ENCODE peak calls at places on chromosomes 1 and 21, in nine cellular contexts. G, V, I, O, D, T, P, Y and W are unnamed samples.

GRCh38 chr1:35558374-35559316 is 1.0 kb downstream of the NCDN start:
- DNase-seq in G (no peak), V (peak), I (no peak), O (no peak), D (no peak), T (peak), P (no peak), Y (no peak), W (no peak)

GRCh38 chr1:9900142-9901043 is 9.7 kb downstream of the CTNNBIP1 start:
- DNase-seq in G (no peak), V (peak), I (peak), O (no peak), D (no peak), T (peak), P (no peak), Y (no peak), W (no peak)

GRCh38 chr1:111082421-111083192 is 57.3 kb downstream of the DRAM2 start:
- DNase-seq in G (peak), V (peak), I (no peak), O (no peak), D (no peak), T (no peak), P (no peak), Y (peak), W (no peak)

GRCh38 chr1:29824478-29825273 is 588.4 kb downstream of the PTPRU start:
- DNase-seq in G (no peak), V (no peak), I (no peak), O (no peak), D (no peak), T (no peak), P (no peak), Y (no peak), W (no peak)

GRCh38 chr1:12151465-12151864 is 15.3 kb upstream of the TNFRSF1B start:
- DNase-seq in G (no peak), V (no peak), I (no peak), O (no peak), D (no peak), T (no peak), P (no peak), Y (no peak), W (no peak)

GRCh38 chr1:182520746-182521145 is 68.3 kb downstream of the RNASEL start:
- DNase-seq in G (peak), V (no peak), I (no peak), O (no peak), D (no peak), T (no peak), P (no peak), Y (no peak), W (no peak)

GRCh38 chr21:44983421-44984206 is 43.8 kb downstream of the SLX9 start:
- DNase-seq in G (no peak), V (no peak), I (no peak), O (no peak), D (no peak), T (peak), P (no peak), Y (no peak), W (no peak)

GRCh38 chr1:248821101-248821500 is 4.6 kb downstream of the SH3BP5L start:
- DNase-seq in G (peak), V (no peak), I (no peak), O (peak), D (no peak), T (no peak), P (no peak), Y (peak), W (no peak)

GRCh38 chr1:118988186-118989005 is at the start of gene TBX15:
- DNase-seq in G (no peak), V (no peak), I (no peak), O (peak), D (no peak), T (no peak), P (no peak), Y (no peak), W (no peak)

GRCh38 chr1:111441573-111442192 is 7.4 kb downstream of the WDR77 start:
- DNase-seq in G (peak), V (peak), I (peak), O (peak), D (no peak), T (no peak), P (no peak), Y (peak), W (peak)

GRCh38 chr1:241310451-241310850 is 46.6 kb downstream of the RGS7 start:
- DNase-seq in G (peak), V (no peak), I (no peak), O (no peak), D (no peak), T (no peak), P (no peak), Y (no peak), W (no peak)

GRCh38 chr1:110004583-110004982 is 20.0 kb downstream of the AHCYL1 start:
- DNase-seq in G (no peak), V (no peak), I (no peak), O (no peak), D (no peak), T (no peak), P (no peak), Y (no peak), W (no peak)

GRCh38 chr1:53526451-53527101 is 67.4 kb downstream of the DMRTB1 start:
- DNase-seq in G (peak), V (no peak), I (peak), O (no peak), D (no peak), T (peak), P (no peak), Y (peak), W (no peak)

GRCh38 chr21:37484535-37485474 is 118.2 kb downstream of the DYRK1A start:
- DNase-seq in G (no peak), V (no peak), I (no peak), O (no peak), D (no peak), T (no peak), P (no peak), Y (no peak), W (no peak)

GRCh38 chr1:85259866-85260345 is 444 bp upstream of the C1orf52 start:
- DNase-seq in G (peak), V (no peak), I (peak), O (no peak), D (no peak), T (no peak), P (no peak), Y (peak), W (no peak)

GRCh38 chr1:16441312-16441641 is 753 bp downstream of the NECAP2 start:
- DNase-seq in G (peak), V (no peak), I (no peak), O (no peak), D (no peak), T (no peak), P (no peak), Y (peak), W (no peak)

GRCh38 chr1:11388617-11389016 is 90.3 kb upstream of the DISP3 start:
- DNase-seq in G (no peak), V (no peak), I (no peak), O (no peak), D (no peak), T (no peak), P (no peak), Y (no peak), W (no peak)

GRCh38 chr1:1074631-1075147 is 583 bp upstream of the RNF223 start:
- DNase-seq in G (no peak), V (no peak), I (no peak), O (no peak), D (no peak), T (no peak), P (no peak), Y (no peak), W (no peak)

GRCh38 chr1:156407344-156407743 is 38.3 kb downstream of the RHBG start:
- DNase-seq in G (no peak), V (no peak), I (no peak), O (no peak), D (no peak), T (no peak), P (no peak), Y (no peak), W (no peak)

GRCh38 chr1:202873026-202873425 is 15.9 kb downstream of the RABIF start:
- DNase-seq in G (no peak), V (no peak), I (no peak), O (no peak), D (no peak), T (no peak), P (no peak), Y (no peak), W (no peak)

GRCh38 chr1:55673416-55673815 is 458.3 kb upstream of the USP24 start:
- DNase-seq in G (no peak), V (no peak), I (no peak), O (no peak), D (no peak), T (no peak), P (no peak), Y (no peak), W (no peak)

GRCh38 chr1:99818063-99818699 is 32.0 kb upstream of the AGL start:
- DNase-seq in G (peak), V (no peak), I (no peak), O (no peak), D (no peak), T (no peak), P (no peak), Y (peak), W (no peak)

GRCh38 chr1:240539700-240540414 is 72.1 kb downstream of the GREM2 start:
- DNase-seq in G (no peak), V (no peak), I (no peak), O (no peak), D (no peak), T (no peak), P (no peak), Y (no peak), W (no peak)

GRCh38 chr1:178733972-178734371 is 8.9 kb downstream of the RALGPS2 start:
- DNase-seq in G (no peak), V (no peak), I (no peak), O (no peak), D (no peak), T (no peak), P (no peak), Y (peak), W (no peak)
- TF ChIP-seq CTCF in G (peak), V (no peak), I (no peak), O (peak), D (no peak), T (no peak), P (peak), Y (peak), W (no peak)

GRCh38 chr1:210189426-210189825 is 43.2 kb upstream of the SERTAD4 start:
- DNase-seq in G (no peak), V (no peak), I (no peak), O (no peak), D (no peak), T (no peak), P (no peak), Y (no peak), W (no peak)

DNA sequence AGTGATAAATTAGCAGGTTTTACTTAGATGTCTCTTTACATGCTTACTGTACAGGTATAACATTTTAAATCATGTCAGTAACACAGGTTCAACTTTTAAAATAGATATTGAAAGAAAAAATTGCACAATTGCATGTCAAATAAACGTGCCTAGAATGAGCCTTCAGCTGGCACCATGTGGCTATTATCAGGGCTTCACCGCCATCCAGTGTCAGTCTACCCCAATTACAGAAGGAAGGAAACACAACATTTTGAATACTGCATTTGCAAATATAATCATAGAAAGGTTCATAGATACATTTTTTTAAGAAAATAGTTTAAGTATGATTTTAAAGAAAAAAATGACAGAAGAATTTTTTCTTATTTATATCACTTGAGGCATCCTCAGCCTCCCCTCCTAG is 47.5 kb upstream of the SERTAD4 start:
- DNase-seq in G (no peak), V (no peak), I (no peak), O (no peak), D (no peak), T (no peak), P (no peak), Y (no peak), W (no peak)
- TF ChIP-seq CTCF in G (no peak), V (no peak), I (no peak), O (no peak), D (no peak), T (no peak), P (no peak), Y (no peak), W (no peak)

GRCh38 chr21:39649526-39649925 is 36.8 kb downstream of the B3GALT5 start:
- DNase-seq in G (no peak), V (no peak), I (no peak), O (no peak), D (no peak), T (no peak), P (no peak), Y (no peak), W (no peak)

GRCh38 chr21:39648879-39649278 is 36.1 kb downstream of the B3GALT5 start:
- DNase-seq in G (no peak), V (no peak), I (no peak), O (no peak), D (no peak), T (no peak), P (no peak), Y (no peak), W (no peak)

GRCh38 chr21:39651206-39651605 is 38.5 kb downstream of the B3GALT5 start:
- DNase-seq in G (no peak), V (no peak), I (no peak), O (no peak), D (no peak), T (no peak), P (no peak), Y (no peak), W (no peak)

GRCh38 chr21:39650306-39650705 is 37.6 kb downstream of the B3GALT5 start:
- DNase-seq in G (no peak), V (no peak), I (no peak), O (no peak), D (no peak), T (no peak), P (no peak), Y (no peak), W (no peak)

DNA sequence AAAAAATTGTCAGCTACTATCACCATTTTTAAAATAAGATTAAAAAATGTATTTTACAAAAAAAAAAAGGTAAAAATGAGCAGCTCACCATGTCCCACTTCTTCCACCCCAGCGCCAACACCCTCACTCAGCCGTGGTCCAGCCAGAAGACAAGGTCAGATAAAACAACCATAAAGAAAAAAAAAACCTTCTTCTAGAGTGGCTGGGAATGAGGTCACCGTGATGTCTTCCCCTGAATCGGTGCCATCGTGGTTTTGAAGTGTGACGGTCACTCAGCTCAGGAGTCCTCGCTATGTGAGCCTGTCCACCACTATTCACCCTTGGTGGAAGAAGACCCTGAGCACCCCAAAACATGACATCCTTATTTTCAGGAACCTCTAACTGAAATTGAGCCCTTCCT is 38.1 kb downstream of the B3GALT5 start:
- DNase-seq in G (no peak), V (no peak), I (no peak), O (no peak), D (no peak), T (no peak), P (no peak), Y (no peak), W (no peak)
- TF ChIP-seq CTCF in G (no peak), V (no peak), I (no peak), O (no peak), D (no peak), T (no peak), P (no peak), Y (no peak), W (no peak)

GRCh38 chr1:93733340-93733739 is 51.7 kb upstream of the BCAR3 start:
- DNase-seq in G (no peak), V (no peak), I (no peak), O (no peak), D (no peak), T (no peak), P (no peak), Y (no peak), W (no peak)
- TF ChIP-seq CTCF in G (no peak), V (no peak), I (no peak), O (no peak), D (no peak), T (no peak), P (no peak), Y (no peak), W (no peak)

GRCh38 chr1:162397039-162397448 is 14.9 kb downstream of the SH2D1B start:
- DNase-seq in G (peak), V (no peak), I (no peak), O (no peak), D (no peak), T (no peak), P (no peak), Y (peak), W (no peak)
- TF ChIP-seq CTCF in G (peak), V (no peak), I (no peak), O (no peak), D (no peak), T (no peak), P (no peak), Y (peak), W (no peak)